ENCODE peak calls at places on chromosome 1, in four cellular contexts. Z is stimulated activated CD8-positive, alpha-beta memory T cell treated with anti-CD3 and anti-CD28 coated beads, Interleukin-15, amount 100 ng/mL, for 24 hours; S is psoas muscle; X is heart left ventricle. T is an unnamed sample.

GRCh38 chr1:107430540-107431228 is 289.8 kb downstream of the NTNG1 start:
- DNase-seq in Z (no peak), S (no peak), X (no peak), T (no peak)

GRCh38 chr1:173210273-173210672 is 3.1 kb upstream of the TNFSF4 start:
- DNase-seq in Z (no peak), S (no peak), X (no peak), T (no peak)

GRCh38 chr1:26336477-26337205 is 17.3 kb downstream of the CRYBG2 start:
- DNase-seq in Z (peak; percentile 67), S (peak; percentile 63), X (peak; percentile 64), T (peak; percentile 81)

GRCh38 chr1:27713139-27713725 is 12.5 kb upstream of the FAM76A start:
- DNase-seq in Z (no peak), S (no peak), X (no peak), T (no peak)

GRCh38 chr1:173405758-173406344 is 71.3 kb upstream of the PRDX6 start:
- DNase-seq in Z (no peak), S (no peak), X (no peak), T (no peak)

GRCh38 chr1:110890474-110891196 is 17.7 kb downstream of the CD53 start:
- DNase-seq in Z (no peak), S (no peak), X (no peak), T (no peak)

GRCh38 chr1:81808760-81809159 is 8.0 kb downstream of the ADGRL2 start:
- DNase-seq in Z (no peak), S (no peak), X (no peak), T (no peak)

GRCh38 chr1:214513394-214513793 is 38.0 kb downstream of the PTPN14 start:
- DNase-seq in Z (no peak), S (no peak), X (no peak), T (no peak)

GRCh38 chr1:223466156-223466555 is 72.9 kb downstream of the CCDC185 start:
- DNase-seq in Z (no peak), S (no peak), X (no peak), T (no peak)

GRCh38 chr1:62643283-62643682 is 44.9 kb downstream of the DOCK7 start:
- DNase-seq in Z (no peak), S (no peak), X (no peak), T (no peak)

GRCh38 chr1:45473302-45473701 is 17.7 kb downstream of the TESK2 start:
- DNase-seq in Z (no peak), S (no peak), X (no peak), T (no peak)

T was measured in left ventricle myocardium superior.